ENCODE peak calls at places on chromosomes 11 and 22, in eight cellular contexts. T, A, V, C, E, W, Z and M are unnamed samples.

GRCh38 chr11:45805305-45806071 is 539 bp downstream of the SLC35C1 start:
- DNase-seq in T (peak), A (peak), V (peak), C (peak), E (no peak), W (peak), Z (peak), M (peak)

GRCh38 chr11:17600316-17601205 is 53.5 kb downstream of the OTOG start:
- DNase-seq in T (no peak), A (no peak), V (no peak), C (no peak), E (no peak), W (no peak), Z (peak), M (no peak)

GRCh38 chr22:43996170-43996980 is 27.7 kb upstream of the PARVB start:
- DNase-seq in T (no peak), A (peak), V (no peak), C (peak), E (peak), W (peak), Z (peak), M (no peak)

GRCh38 chr11:113850188-113850587 is 25.2 kb downstream of the USP28 start:
- DNase-seq in T (no peak), A (no peak), V (no peak), C (no peak), E (no peak), W (no peak), Z (no peak), M (no peak)

GRCh38 chr11:69362315-69362714 is 68.4 kb downstream of the MYEOV start:
- DNase-seq in T (no peak), A (peak), V (no peak), C (no peak), E (no peak), W (no peak), Z (no peak), M (no peak)

GRCh38 chr11:114075891-114076441 is 16.5 kb downstream of the ZBTB16 start:
- DNase-seq in T (peak), A (peak), V (peak), C (peak), E (peak), W (peak), Z (peak), M (peak)

GRCh38 chr11:120748485-120748814 is 236.9 kb downstream of the GRIK4 start:
- DNase-seq in T (no peak), A (no peak), V (no peak), C (no peak), E (no peak), W (no peak), Z (no peak), M (no peak)

GRCh38 chr11:132866783-132867545 is 665.3 kb downstream of the OPCML start:
- DNase-seq in T (peak), A (no peak), V (no peak), C (no peak), E (no peak), W (no peak), Z (no peak), M (no peak)

GRCh38 chr11:92977401-92977800 is 8.0 kb downstream of the MTNR1B start:
- DNase-seq in T (no peak), A (no peak), V (no peak), C (no peak), E (no peak), W (no peak), Z (no peak), M (no peak)

GRCh38 chr11:13329670-13330401 is 52.2 kb downstream of the BMAL1 start:
- DNase-seq in T (peak), A (no peak), V (no peak), C (peak), E (no peak), W (peak), Z (no peak), M (no peak)

GRCh38 chr11:30585067-30585891 is 874 bp downstream of the MPPED2 start:
- DNase-seq in T (no peak), A (peak), V (peak), C (peak), E (peak), W (peak), Z (peak), M (no peak)

GRCh38 chr22:47236718-47237117 is 474.3 kb downstream of the TBC1D22A start:
- DNase-seq in T (no peak), A (no peak), V (no peak), C (no peak), E (no peak), W (no peak), Z (no peak), M (no peak)

GRCh38 chr11:92384807-92385206 is 160.2 kb downstream of the FAT3 start:
- DNase-seq in T (no peak), A (no peak), V (no peak), C (no peak), E (no peak), W (no peak), Z (no peak), M (no peak)

GRCh38 chr11:43582837-43583462 is 97.6 kb upstream of the HSD17B12 start:
- DNase-seq in T (no peak), A (no peak), V (no peak), C (no peak), E (no peak), W (no peak), Z (no peak), M (no peak)

GRCh38 chr11:104095791-104096190 is 59.4 kb downstream of the DDI1 start:
- DNase-seq in T (no peak), A (no peak), V (no peak), C (no peak), E (no peak), W (no peak), Z (no peak), M (no peak)

GRCh38 chr11:69211540-69212120 is 55.9 kb downstream of the SMIM38 start:
- DNase-seq in T (no peak), A (no peak), V (no peak), C (no peak), E (peak), W (no peak), Z (peak), M (no peak)

GRCh38 chr11:119721129-119722120 is 7.6 kb downstream of the NECTIN1 start:
- DNase-seq in T (no peak), A (peak), V (peak), C (no peak), E (no peak), W (peak), Z (no peak), M (no peak)
- TF ChIP-seq CTCF in T (peak), A (peak), V (peak), C (no peak), E (peak), W (peak), Z (no peak), M (no peak)

GRCh38 chr11:9092846-9093778 is 1.7 kb upstream of the SCUBE2 start:
- DNase-seq in T (no peak), A (no peak), V (no peak), C (no peak), E (peak), W (no peak), Z (no peak), M (no peak)
- TF ChIP-seq CTCF in T (peak), A (no peak), V (peak), C (no peak), E (peak), W (no peak), Z (no peak), M (no peak)

GRCh38 chr22:29315286-29316195 is at the start of gene RASL10A:
- DNase-seq in T (no peak), A (peak), V (no peak), C (no peak), E (peak), W (peak), Z (no peak), M (peak)

GRCh38 chr22:29316429-29316828 is 932 bp upstream of the RASL10A start:
- DNase-seq in T (no peak), A (no peak), V (no peak), C (no peak), E (no peak), W (peak), Z (no peak), M (no peak)

GRCh38 chr22:29319072-29319471 is 3.6 kb upstream of the RASL10A start:
- DNase-seq in T (no peak), A (no peak), V (no peak), C (no peak), E (no peak), W (no peak), Z (no peak), M (no peak)

GRCh38 chr22:29325356-29325755 is 9.9 kb upstream of the RASL10A start:
- DNase-seq in T (no peak), A (no peak), V (no peak), C (no peak), E (no peak), W (no peak), Z (no peak), M (no peak)

GRCh38 chr22:29320546-29320945 is 5.0 kb upstream of the RASL10A start:
- DNase-seq in T (no peak), A (no peak), V (no peak), C (no peak), E (no peak), W (no peak), Z (no peak), M (no peak)
- TF ChIP-seq CTCF in T (peak), A (no peak), V (no peak), C (no peak), E (peak), W (no peak), Z (no peak), M (no peak)

GRCh38 chr11:106369224-106369623 is 291.8 kb downstream of the AASDHPPT start:
- DNase-seq in T (peak), A (no peak), V (no peak), C (no peak), E (no peak), W (no peak), Z (no peak), M (no peak)
- TF ChIP-seq CTCF in T (no peak), A (no peak), V (no peak), C (no peak), E (no peak), W (no peak), Z (no peak), M (no peak)

GRCh38 chr22:29385305-29385704 is 3.1 kb downstream of the AP1B1 start:
- DNase-seq in T (no peak), A (no peak), V (no peak), C (no peak), E (no peak), W (no peak), Z (no peak), M (no peak)

GRCh38 chr22:29385748-29386147 is 2.6 kb downstream of the AP1B1 start:
- DNase-seq in T (no peak), A (no peak), V (no peak), C (peak), E (peak), W (peak), Z (no peak), M (no peak)

GRCh38 chr22:29388759-29389090 is 355 bp upstream of the AP1B1 start:
- DNase-seq in T (no peak), A (no peak), V (no peak), C (no peak), E (no peak), W (no peak), Z (no peak), M (no peak)

GRCh38 chr22:29390270-29390669 is 1.9 kb upstream of the AP1B1 start:
- DNase-seq in T (no peak), A (no peak), V (no peak), C (no peak), E (no peak), W (no peak), Z (no peak), M (no peak)

GRCh38 chr22:29387921-29388758 is at the start of gene AP1B1:
- DNase-seq in T (peak), A (peak), V (peak), C (peak), E (peak), W (peak), Z (peak), M (peak)
- TF ChIP-seq CTCF in T (no peak), A (no peak), V (no peak), C (no peak), E (no peak), W (no peak), Z (no peak), M (no peak)